ENCODE peak calls at places on chromosomes 3 and 15, in seven cellular contexts. F is A549, E is IMR-90, T is HepG2, Q is K562, U is GM12878, M is H1. H is an unnamed sample.

GRCh38 chr3:195254454-195255175 is 16.3 kb downstream of the XXYLT1 start:
- DNase-seq in F (no peak), E (no peak), T (no peak), Q (no peak), U (no peak), M (no peak), H (no peak)

GRCh38 chr15:70503798-70504304 is 259.5 kb downstream of the UACA start:
- DNase-seq in F (no peak), E (no peak), T (no peak), Q (no peak), U (no peak), M (no peak), H (no peak)

GRCh38 chr3:139288266-139288821 is 55.5 kb upstream of the MRPS22 start:
- DNase-seq in F (no peak), E (no peak), T (no peak), Q (peak; percentile 67), U (no peak), M (no peak), H (no peak)

GRCh38 chr3:165883866-165884478 is 46.7 kb upstream of the BCHE start:
- DNase-seq in F (peak; percentile 2), E (no peak), T (no peak), Q (no peak), U (no peak), M (no peak), H (no peak)

GRCh38 chr15:78432664-78433063 is 5.4 kb upstream of the IREB2 start:
- DNase-seq in F (no peak), E (no peak), T (no peak), Q (no peak), U (no peak), M (no peak), H (no peak)

GRCh38 chr3:56926513-56927282 is 124.9 kb upstream of the ARHGEF3 start:
- DNase-seq in F (no peak), E (peak; percentile 31), T (no peak), Q (no peak), U (no peak), M (no peak), H (no peak)

GRCh38 chr3:70857926-70858325 is 545.5 kb upstream of the MDFIC2 start:
- DNase-seq in F (no peak), E (peak; percentile 64), T (no peak), Q (no peak), U (no peak), M (no peak), H (no peak)

GRCh38 chr3:127954642-127955041 is 39.6 kb downstream of the KBTBD12 start:
- DNase-seq in F (no peak), E (no peak), T (no peak), Q (no peak), U (no peak), M (no peak), H (no peak)

GRCh38 chr3:107206141-107206540 is 171.1 kb upstream of the CCDC54 start:
- DNase-seq in F (peak; percentile 36), E (peak; percentile 59), T (peak; percentile 32), Q (peak; percentile 50), U (no peak), M (no peak), H (peak; percentile 37)

GRCh38 chr3:184193991-184194539 is 8.1 kb downstream of the ABCF3 start:
- DNase-seq in F (no peak), E (no peak), T (no peak), Q (no peak), U (no peak), M (no peak), H (no peak)

GRCh38 chr3:156187146-156187769 is 66.9 kb downstream of the KCNAB1 start:
- DNase-seq in F (no peak), E (peak; percentile 62), T (no peak), Q (no peak), U (no peak), M (no peak), H (no peak)

GRCh38 chr15:41790756-41791546 is 16.7 kb downstream of the MAPKBP1 start:
- DNase-seq in F (no peak), E (peak; percentile 79), T (peak; percentile 28), Q (no peak), U (no peak), M (no peak), H (peak; percentile 28)

GRCh38 chr3:169354774-169355501 is 308.6 kb downstream of the MECOM start:
- DNase-seq in F (no peak), E (no peak), T (no peak), Q (no peak), U (no peak), M (no peak), H (no peak)

GRCh38 chr15:27774191-27774590 is 324.9 kb downstream of the OCA2 start:
- DNase-seq in F (no peak), E (no peak), T (no peak), Q (no peak), U (no peak), M (no peak), H (no peak)

GRCh38 chr15:85899927-85900326 is 105.2 kb upstream of the KLHL25 start:
- DNase-seq in F (no peak), E (no peak), T (no peak), Q (no peak), U (no peak), M (no peak), H (no peak)

GRCh38 chr3:187550446-187550845 is 119.7 kb downstream of the SST start:
- DNase-seq in F (no peak), E (no peak), T (no peak), Q (no peak), U (no peak), M (no peak), H (no peak)

GRCh38 chr15:60673918-60674558 is 195.1 kb upstream of the ICE2 start:
- DNase-seq in F (peak; percentile 42), E (peak; percentile 96), T (peak; percentile 13), Q (no peak), U (no peak), M (no peak), H (peak; percentile 43)

GRCh38 chr3:132703733-132704132 is 18.5 kb downstream of the NPHP3 start:
- DNase-seq in F (no peak), E (peak; percentile 82), T (no peak), Q (no peak), U (no peak), M (no peak), H (no peak)

GRCh38 chr15:79834496-79834895 is 62.3 kb downstream of the MTHFS start:
- DNase-seq in F (no peak), E (no peak), T (no peak), Q (no peak), U (no peak), M (no peak), H (no peak)

GRCh38 chr3:115659861-115660260 is 36.6 kb downstream of the GAP43 start:
- DNase-seq in F (no peak), E (peak; percentile 64), T (no peak), Q (no peak), U (no peak), M (no peak), H (no peak)
- TF ChIP-seq CEBPB in F (no peak), E (peak; percentile 42), T (no peak), Q (no peak), U (no peak), M (no peak), H (no peak)

DNA sequence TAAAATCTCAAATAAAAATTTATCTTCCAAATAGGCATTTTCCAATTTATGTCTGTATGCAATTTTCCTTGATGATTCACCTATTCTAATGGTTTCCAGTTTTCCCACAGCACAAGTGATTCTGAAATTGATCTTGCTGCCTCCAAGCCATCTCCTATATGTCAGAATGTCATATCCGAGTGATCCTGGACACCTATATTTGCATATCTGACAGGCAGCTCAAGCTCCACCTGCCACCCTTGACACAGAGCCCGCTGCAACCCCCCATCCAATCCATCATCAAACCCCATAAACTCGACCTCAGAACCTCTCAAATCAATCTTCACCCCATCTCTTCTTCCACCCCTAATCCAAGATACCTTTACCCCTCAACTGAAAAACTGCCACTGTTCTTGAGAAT is 579.5 kb downstream of the EPHB1 start:
- DNase-seq in F (no peak), E (no peak), T (no peak), Q (no peak), U (no peak), M (no peak), H (no peak)
- TF ChIP-seq CEBPB in F (no peak), E (no peak), T (no peak), Q (no peak), U (no peak), M (no peak), H (no peak)

GRCh38 chr3:180073561-180073960 is 36.8 kb upstream of the PEX5L start:
- DNase-seq in F (no peak), E (no peak), T (no peak), Q (no peak), U (no peak), M (no peak), H (no peak)
- TF ChIP-seq CEBPB in F (no peak), E (no peak), T (no peak), Q (no peak), U (no peak), M (no peak), H (no peak)

GRCh38 chr15:31335991-31336942 is 9.6 kb downstream of the KLF13 start:
- DNase-seq in F (no peak), E (no peak), T (no peak), Q (no peak), U (no peak), M (no peak), H (no peak)
- TF ChIP-seq CEBPB in F (no peak), E (no peak), T (no peak), Q (no peak), U (no peak), M (no peak), H (no peak)